ENCODE peak calls at places on chromosomes 11 and 22, in four cellular contexts. L is uterus, P is transverse colon, X is cardiac fibroblast. A is an unnamed sample.
A peak's percentile ranks its signal among the peaks of the same experiment; 100 is the strongest.

GRCh38 chr22:50044485-50045143 is 13.5 kb downstream of the TTLL8 start:
- DNase-seq in L (no peak), X (no peak), P (no peak), A (no peak)

GRCh38 chr11:75280770-75281468 is 40.3 kb downstream of the TPBGL start:
- DNase-seq in P (peak; percentile 31), L (no peak), X (no peak), A (no peak)

GRCh38 chr11:96186806-96187205 is 156.2 kb downstream of the MAML2 start:
- DNase-seq in P (no peak), L (no peak), X (no peak), A (no peak)

GRCh38 chr11:6626971-6627761 is 7.9 kb upstream of the TPP1 start:
- DNase-seq in L (no peak), P (no peak), X (no peak), A (no peak)

GRCh38 chr22:44266811-44267760 is 45.7 kb downstream of the SHISAL1 start:
- DNase-seq in L (no peak), P (no peak), X (no peak), A (no peak)

GRCh38 chr22:29664731-29665130 is 55.1 kb upstream of the CABP7 start:
- DNase-seq in L (no peak), P (no peak), X (no peak), A (no peak)

GRCh38 chr11:41003339-41003992 is 456.0 kb downstream of the LRRC4C start:
- DNase-seq in P (no peak), X (no peak), L (no peak), A (no peak)

GRCh38 chr11:32884770-32885384 is 7.7 kb upstream of the QSER1 start:
- DNase-seq in L (no peak), X (peak; percentile 30), P (no peak), A (peak; percentile 22)

GRCh38 chr11:17634776-17635550 is 84.4 kb upstream of the MYOD1 start:
- DNase-seq in X (no peak), L (no peak), P (no peak), A (no peak)

GRCh38 chr22:45271667-45272188 is 13.0 kb upstream of the UPK3A start:
- DNase-seq in L (peak; percentile 60), X (peak; percentile 4), P (peak; percentile 52), A (peak; percentile 78)

GRCh38 chr22:29639096-29639495 is 35.7 kb downstream of the NF2 start:
- DNase-seq in L (no peak), X (no peak), P (no peak), A (no peak)

GRCh38 chr11:95556342-95557151 is 233.0 kb downstream of the FAM76B start:
- DNase-seq in X (peak; percentile 35), P (no peak), L (peak; percentile 78), A (peak; percentile 88)

GRCh38 chr11:130947481-130947880 is 31.2 kb upstream of the SNX19 start:
- DNase-seq in P (no peak), X (no peak), L (no peak), A (no peak)

GRCh38 chr11:134339756-134340155 is 8.0 kb downstream of the GLB1L2 start:
- DNase-seq in P (peak; percentile 70), L (no peak), X (no peak), A (no peak)

GRCh38 chr11:12680246-12680939 is 6.2 kb downstream of the TEAD1 start:
- DNase-seq in X (peak; percentile 96), L (peak; percentile 87), P (peak; percentile 91), A (peak; percentile 94)

GRCh38 chr11:87290304-87290922 is 252.7 kb downstream of the TMEM135 start:
- DNase-seq in X (peak; percentile 81), P (no peak), L (no peak), A (peak; percentile 76)

GRCh38 chr11:94511932-94512781 is at the start of gene C11orf97:
- DNase-seq in X (peak; percentile 50), P (peak; percentile 59), L (peak; percentile 33), A (peak; percentile 24)

GRCh38 chr11:18704698-18705097 is 6.1 kb downstream of the TMEM86A start:
- DNase-seq in P (no peak), L (no peak), X (no peak), A (no peak)

GRCh38 chr11:80118071-80118470 is 677.2 kb upstream of the TENM4 start:
- DNase-seq in P (no peak), L (no peak), X (no peak), A (no peak)

GRCh38 chr11:86800076-86800955 is at the start of gene PRSS23:
- DNase-seq in L (peak; percentile 73), P (peak; percentile 77), X (peak; percentile 62), A (peak; percentile 57)

GRCh38 chr11:116828632-116829524 is 829 bp upstream of the APOC3 start:
- DNase-seq in P (no peak), L (no peak), X (no peak), A (no peak)

GRCh38 chr11:44950036-44950624 is 553 bp downstream of the TP53I11 start:
- DNase-seq in X (no peak), P (peak; percentile 58), L (no peak), A (peak; percentile 16)

GRCh38 chr11:131186629-131187075 is 183.8 kb upstream of the NTM start:
- DNase-seq in X (no peak), P (no peak), L (no peak), A (no peak)

GRCh38 chr11:61820174-61820573 is 3.4 kb upstream of the FADS1 start:
- DNase-seq in L (no peak), P (no peak), X (peak; percentile 80), A (peak; percentile 45)

GRCh38 chr22:50303848-50304527 is 3.5 kb downstream of the PLXNB2 start:
- DNase-seq in P (peak; percentile 72), X (no peak), L (peak; percentile 55), A (no peak)

GRCh38 chr11:8759634-8760033 is 77.0 kb downstream of the RPL27A start:
- DNase-seq in P (no peak), X (no peak), L (peak; percentile 60), A (no peak)

GRCh38 chr11:75968021-75968685 is 153.1 kb downstream of the UVRAG start:
- DNase-seq in X (peak; percentile 66), P (no peak), L (no peak), A (no peak)

GRCh38 chr22:50184004-50184461 is 1.7 kb upstream of the TRABD start:
- DNase-seq in P (peak; percentile 75), X (peak; percentile 66), L (peak; percentile 77), A (peak; percentile 62)

GRCh38 chr22:37983860-37984791 is at the start of gene SOX10:
- DNase-seq in L (no peak), X (no peak), P (no peak), A (no peak)

GRCh38 chr11:62923634-62924411 is 2.7 kb upstream of the CHRM1 start:
- DNase-seq in L (no peak), P (no peak), X (no peak), A (no peak)

GRCh38 chr11:77068461-77069335 is 1.9 kb downstream of the CAPN5 start:
- DNase-seq in P (peak; percentile 8), L (no peak), X (no peak), A (no peak)

GRCh38 chr11:64164392-64165312 is 1.3 kb downstream of the MACROD1 start:
- DNase-seq in L (no peak), X (no peak), P (peak; percentile 36), A (no peak)

GRCh38 chr11:76624515-76625379 is 45.8 kb downstream of the LRRC32 start:
- DNase-seq in L (no peak), P (no peak), X (no peak), A (peak; percentile 95)

GRCh38 chr22:42425989-42426355 is 6.2 kb downstream of the NFAM1 start:
- DNase-seq in L (no peak), X (no peak), P (no peak), A (no peak)

GRCh38 chr11:104225047-104225446 is 61.1 kb upstream of the PDGFD start:
- DNase-seq in X (no peak), L (no peak), P (no peak), A (no peak)

GRCh38 chr22:20039683-20040325 is 18.9 kb downstream of the TANGO2 start:
- DNase-seq in X (no peak), P (no peak), L (no peak), A (no peak)

GRCh38 chr11:17801166-17801565 is 66.6 kb downstream of the KCNC1 start:
- DNase-seq in X (no peak), P (no peak), L (no peak), A (no peak)

GRCh38 chr22:47166446-47167016 is 404.1 kb downstream of the TBC1D22A start:
- DNase-seq in X (no peak), L (peak; percentile 1), P (no peak), A (no peak)

DNA sequence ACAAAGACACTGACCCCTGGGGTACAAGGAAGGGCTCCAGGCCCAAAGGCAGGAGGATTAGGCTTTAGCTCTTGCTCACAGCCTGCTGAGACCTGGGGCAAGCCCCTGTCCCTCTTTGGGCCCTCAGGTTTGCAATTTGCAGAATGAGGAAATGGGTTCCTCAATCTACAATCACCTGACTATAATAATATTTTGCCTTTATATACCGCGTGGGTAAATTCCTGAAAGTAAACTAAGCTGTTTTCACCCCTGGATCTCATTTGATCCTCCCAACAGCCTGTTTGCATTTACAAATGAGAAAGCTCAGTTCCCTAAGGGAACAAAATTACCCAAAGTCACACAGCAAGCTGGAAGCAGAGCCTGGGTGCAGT is 781 bp downstream of the STARD10 start:
- DNase-seq in P (no peak), L (no peak), X (no peak), A (no peak)
- H3K4me3 ChIP-seq in P (no peak overlapping the region), L (peak overlapping the region; percentile 61), X (no peak overlapping the region), A (peak overlapping the region; percentile 34)

GRCh38 chr11:70523384-70524095 is 125.2 kb downstream of the CTTN start:
- DNase-seq in X (no peak), L (no peak), P (no peak), A (no peak)
- TF ChIP-seq CTCF in X (no peak), L (no peak), P (no peak), A (no peak)

DNA sequence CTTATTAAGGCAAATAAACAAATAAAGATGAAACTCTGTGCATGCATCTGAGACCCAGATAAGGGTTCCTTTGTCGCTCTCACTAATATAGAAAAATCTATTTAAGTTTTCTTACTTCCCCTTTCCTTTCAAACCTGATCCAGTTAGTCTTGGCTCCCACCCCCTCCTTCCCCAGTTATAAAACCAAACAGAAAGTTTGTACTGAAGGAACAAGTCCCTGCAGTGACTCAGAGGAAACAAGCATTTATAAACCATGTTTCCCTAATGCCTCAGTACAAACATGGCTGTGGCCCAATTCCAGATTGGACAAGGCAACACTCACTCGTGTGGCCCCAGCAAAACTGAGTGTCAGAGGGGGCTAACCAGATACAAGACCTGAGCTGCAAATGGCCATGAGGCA is 65.5 kb upstream of the ARHGAP20 start:
- DNase-seq in X (peak; percentile 80), L (peak; percentile 18), P (peak; percentile 24), A (peak; percentile 61)
- H3K4me3 ChIP-seq in X (no peak overlapping the region), L (no peak overlapping the region), P (no peak overlapping the region), A (no peak overlapping the region)

DNA sequence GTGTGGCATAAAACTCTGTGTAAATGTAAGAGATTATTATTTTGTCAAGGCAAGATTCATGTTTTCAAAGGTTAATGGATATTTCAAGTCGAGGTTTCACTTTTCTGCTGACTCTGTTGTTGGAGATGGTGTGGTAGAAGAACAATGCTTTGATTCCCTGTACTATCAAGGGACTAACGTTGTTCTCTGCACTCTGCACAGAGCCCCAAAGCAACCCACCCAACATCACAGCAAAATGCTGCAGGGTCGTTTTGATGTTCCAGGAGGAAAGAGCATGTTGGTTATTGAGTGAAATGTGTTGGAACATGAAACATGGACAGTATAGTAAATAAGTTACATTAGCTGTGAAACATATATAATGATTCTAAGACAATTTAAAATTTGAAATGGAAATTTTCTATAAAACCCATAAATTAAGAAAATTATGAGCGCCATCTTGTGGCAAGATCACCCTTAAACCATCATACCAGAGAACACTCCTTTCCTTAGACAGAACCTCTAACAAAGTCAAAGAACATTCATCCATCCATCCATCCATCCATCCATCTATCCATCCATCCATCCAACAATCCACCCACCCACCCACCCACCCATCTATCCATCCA is 164.4 kb upstream of the ZBED5 start:
- DNase-seq in P (no peak), L (no peak), X (peak; percentile 55), A (peak; percentile 34)
- TF ChIP-seq CTCF in P (peak; percentile 49), L (peak; percentile 52), X (no peak), A (peak; percentile 46)

GRCh38 chr11:122205036-122205435 is 89.0 kb upstream of the BLID start:
- DNase-seq in X (no peak), L (no peak), P (no peak), A (peak; percentile 51)
- H3K4me3 ChIP-seq in X (no peak overlapping the region), L (no peak overlapping the region), P (no peak overlapping the region), A (no peak overlapping the region)